ENCODE peak calls at places on chromosomes 7 and 10, in five cellular contexts. V is HCT116, D is H1, O is GM12878, G is HepG2. T is an unnamed sample.

GRCh38 chr7:77184990-77185389 is 14.6 kb downstream of the FGL2 start:
- DNase-seq in G (no peak), V (no peak), O (no peak), D (no peak), T (no peak)

GRCh38 chr7:148987751-148988512 is 40.4 kb downstream of the PDIA4 start:
- DNase-seq in O (no peak), D (no peak), G (no peak), V (no peak), T (peak)

GRCh38 chr7:94540428-94540827 is 30.8 kb downstream of the CASD1 start:
- DNase-seq in O (no peak), G (no peak), D (no peak), V (no peak), T (no peak)

GRCh38 chr7:8434290-8435002 is 1.0 kb downstream of the NXPH1 start:
- DNase-seq in O (no peak), V (no peak), D (no peak), G (no peak), T (no peak)

GRCh38 chr10:57628592-57629284 is 639.0 kb downstream of the IPMK start:
- DNase-seq in O (no peak), V (no peak), D (no peak), G (peak), T (no peak)

GRCh38 chr10:63157845-63158624 is 24.9 kb downstream of the NRBF2 start:
- DNase-seq in O (peak), G (peak), V (peak), D (no peak), T (peak)

GRCh38 chr10:44988957-44989620 is 10.5 kb upstream of the DEPP1 start:
- DNase-seq in G (no peak), V (no peak), O (no peak), D (no peak), T (no peak)

GRCh38 chr7:151882734-151883133 is 5.8 kb upstream of the PRKAG2 start:
- DNase-seq in D (no peak), V (no peak), G (no peak), O (no peak), T (no peak)

GRCh38 chr10:63657812-63658211 is 136.6 kb downstream of the REEP3 start:
- DNase-seq in D (no peak), G (no peak), O (no peak), V (no peak), T (no peak)

GRCh38 chr10:85580585-85580984 is 786.0 kb downstream of the GRID1 start:
- DNase-seq in G (no peak), O (no peak), D (no peak), V (no peak), T (no peak)

GRCh38 chr7:1124816-1125602 is 35.0 kb downstream of the ZFAND2A start:
- DNase-seq in O (no peak), D (no peak), G (no peak), V (no peak), T (no peak)

GRCh38 chr7:135966341-135967043 is 10.7 kb downstream of the MTPN start:
- DNase-seq in G (no peak), V (no peak), O (no peak), D (no peak), T (no peak)

GRCh38 chr10:5960070-5960972 is 17.0 kb downstream of the IL15RA start:
- DNase-seq in D (no peak), O (no peak), G (no peak), V (no peak), T (peak)

GRCh38 chr7:23065974-23066373 is 39.6 kb upstream of the KLHL7 start:
- DNase-seq in O (no peak), G (no peak), V (no peak), D (no peak), T (no peak)

GRCh38 chr7:1418505-1419309 is 40.6 kb downstream of the MICALL2 start:
- DNase-seq in D (peak), V (peak), O (no peak), G (peak), T (peak)

GRCh38 chr7:141697211-141697871 is 4.6 kb downstream of the DENND11 start:
- DNase-seq in O (no peak), G (no peak), D (no peak), V (no peak), T (no peak)

GRCh38 chr10:125028291-125028867 is 86.5 kb downstream of the ZRANB1 start:
- DNase-seq in V (no peak), O (no peak), G (no peak), D (no peak), T (no peak)

GRCh38 chr10:96053985-96054384 is 10.6 kb downstream of the CCNJ start:
- DNase-seq in V (no peak), O (no peak), G (no peak), D (no peak), T (no peak)

GRCh38 chr10:21290499-21291160 is 234.9 kb downstream of the SKIDA1 start:
- DNase-seq in G (no peak), O (no peak), D (no peak), V (no peak), T (no peak)

GRCh38 chr7:26461508-26461907 is 169.8 kb downstream of the SNX10 start:
- DNase-seq in O (no peak), V (no peak), G (no peak), D (no peak), T (no peak)

GRCh38 chr7:159148430-159149395 is 4.0 kb upstream of the VIPR2 start:
- DNase-seq in D (no peak), O (no peak), V (no peak), G (no peak), T (no peak)
- TF ChIP-seq RAD21 in D (no peak), O (no peak), V (no peak), G (no peak), T (no peak)

DNA sequence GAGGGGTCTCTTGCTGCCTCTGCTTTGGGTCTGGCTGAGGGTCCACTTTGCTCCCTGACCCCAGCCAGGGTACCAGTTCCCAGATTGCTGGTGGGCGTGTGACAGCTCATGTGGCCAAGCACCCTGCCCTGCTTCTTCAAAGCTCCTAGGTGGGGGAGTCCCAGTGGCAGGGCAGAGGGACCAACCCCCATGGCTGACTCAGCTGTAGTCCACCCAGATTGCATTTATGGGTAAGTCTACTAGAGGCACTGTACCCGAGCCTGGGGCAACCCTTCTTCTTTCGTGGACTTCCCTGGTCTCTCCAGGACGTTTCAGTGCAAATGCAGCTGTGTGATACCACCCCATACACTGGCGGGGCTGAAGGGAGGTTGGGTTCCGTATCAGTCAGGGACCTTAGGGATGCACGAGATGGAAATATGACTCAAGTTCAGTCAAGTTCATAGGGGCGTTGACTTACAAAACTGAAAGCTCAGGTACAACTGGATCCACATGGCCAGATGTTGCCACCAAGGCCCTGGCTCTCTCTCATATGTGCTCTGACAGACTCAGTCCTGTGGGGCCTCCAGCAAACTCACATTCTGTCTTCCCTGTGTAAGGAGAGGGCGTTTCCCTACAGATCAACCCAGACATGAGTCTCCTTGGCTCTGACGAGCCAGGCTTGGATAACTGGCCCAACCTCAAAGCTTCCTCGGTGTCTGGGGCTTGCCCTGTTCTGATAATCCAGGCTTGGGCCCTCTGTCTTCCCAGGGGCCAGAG is 13.6 kb downstream of the PTPRE start:
- DNase-seq in D (no peak), V (no peak), G (no peak), O (no peak), T (no peak)
- TF ChIP-seq SP1 in D (no peak), V (no peak), G (no peak), O (no peak), T (no peak)

DNA sequence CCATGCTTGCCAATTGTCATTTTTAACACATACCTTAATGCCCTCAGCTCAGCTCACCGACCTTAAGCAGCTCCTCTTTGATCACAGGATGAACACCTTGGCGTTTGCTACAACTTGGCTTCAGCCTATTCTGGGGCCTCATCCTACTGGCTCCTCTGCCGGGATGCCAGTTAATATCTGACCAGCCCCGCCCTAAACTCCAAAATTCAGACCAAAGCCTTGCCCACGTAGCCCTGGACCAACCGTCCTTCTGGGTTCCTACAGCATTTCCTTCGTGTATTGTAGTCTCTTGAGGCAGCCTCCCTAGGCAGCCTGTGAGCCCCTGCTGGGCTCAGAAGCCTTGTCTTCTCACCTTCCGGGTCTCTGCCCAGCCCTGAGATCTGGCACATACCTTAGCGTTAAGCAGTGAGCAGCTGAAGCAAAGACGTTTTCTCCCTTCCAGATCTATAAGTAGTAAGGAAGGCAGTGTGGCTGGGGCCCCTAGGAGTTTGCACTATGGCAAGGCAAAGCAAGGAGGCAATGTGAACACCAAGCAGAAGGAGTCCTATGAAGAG is 836 bp downstream of the ENO4 start:
- DNase-seq in G (no peak), D (no peak), V (no peak), O (no peak), T (no peak)
- H3K9ac ChIP-seq in G (no peak), D (no peak), V (peak), O (peak), T (no peak)

DNA sequence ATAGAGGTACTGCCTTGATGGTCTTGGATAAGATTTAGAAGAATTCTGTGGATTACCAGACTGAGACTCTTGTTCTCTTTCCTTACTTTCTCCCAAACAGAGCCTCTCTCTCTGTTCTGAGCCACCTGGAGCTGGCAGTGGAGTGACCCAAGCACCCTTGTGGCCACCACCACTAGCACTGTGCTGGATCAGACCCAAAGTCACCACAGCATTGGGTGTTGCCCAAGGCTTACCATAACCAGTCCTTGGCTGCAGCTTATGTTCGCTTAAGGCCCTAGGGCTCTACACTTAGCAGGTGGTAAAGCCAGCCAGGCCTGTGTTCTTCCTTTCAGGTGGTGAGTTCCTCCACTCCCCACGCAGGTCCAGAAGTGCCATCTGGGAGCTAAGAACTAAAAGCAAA is 79.8 kb downstream of the SEM1 start:
- DNase-seq in D (no peak), V (no peak), G (no peak), O (no peak), T (no peak)
- TF ChIP-seq RAD21 in D (no peak), V (no peak), G (no peak), O (no peak), T (no peak)

GRCh38 chr10:59047180-59047579 is 129.3 kb upstream of the PHYHIPL start:
- DNase-seq in G (no peak), V (no peak), O (no peak), D (no peak), T (no peak)

GRCh38 chr10:59047957-59048618 is 128.4 kb upstream of the PHYHIPL start:
- DNase-seq in V (no peak), O (peak), D (no peak), G (no peak), T (no peak)
- TF ChIP-seq SP1 in V (no peak), O (peak), D (no peak), G (no peak), T (no peak)

GRCh38 chr10:131216681-131217230 is 94.8 kb downstream of the TCERG1L start:
- DNase-seq in G (no peak), O (no peak), V (no peak), D (no peak), T (no peak)
- H3K9ac ChIP-seq in G (no peak), O (no peak), V (no peak), D (no peak), T (no peak)

GRCh38 chr7:90563286-90563685 is 32.8 kb upstream of the CDK14 start:
- DNase-seq in D (no peak), V (no peak), G (no peak), O (no peak), T (no peak)
- TF ChIP-seq RAD21 in D (no peak), V (no peak), G (no peak), O (no peak), T (no peak)

GRCh38 chr7:5143106-5143505 is 46.9 kb upstream of the WIPI2 start:
- DNase-seq in G (no peak), D (no peak), V (no peak), O (no peak), T (no peak)

GRCh38 chr7:5143935-5144903 is 45.8 kb upstream of the WIPI2 start:
- DNase-seq in G (no peak), D (no peak), O (peak), V (no peak), T (peak)

DNA sequence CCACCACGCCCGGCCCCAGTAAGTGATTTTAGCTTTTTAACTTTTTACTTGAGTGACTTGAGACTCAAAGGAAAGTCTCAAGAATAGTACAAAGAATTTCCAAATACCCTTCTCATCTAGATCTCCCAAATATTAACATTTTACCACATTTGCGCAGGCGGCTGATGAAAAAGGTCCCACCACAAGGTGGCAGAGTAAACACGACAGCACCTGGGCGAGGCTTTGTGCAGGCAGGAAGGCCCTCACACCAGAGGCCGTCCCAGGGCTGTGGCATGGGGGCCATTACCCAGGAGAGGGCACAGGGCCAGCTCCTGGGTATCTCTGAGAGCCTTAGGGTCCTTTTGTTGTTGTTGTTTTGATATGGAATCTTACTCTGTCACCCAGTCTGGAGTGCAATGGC is 50.0 kb upstream of the WIPI2 start:
- DNase-seq in G (peak), D (no peak), O (peak), V (peak), T (peak)
- TF ChIP-seq SP1 in G (no peak), D (no peak), O (no peak), V (no peak), T (no peak)

GRCh38 chr10:103789141-103789540 is 66.2 kb downstream of the SH3PXD2A start:
- DNase-seq in O (no peak), D (no peak), V (no peak), G (no peak), T (no peak)

GRCh38 chr10:103789771-103790201 is 65.6 kb downstream of the SH3PXD2A start:
- DNase-seq in G (no peak), V (no peak), O (no peak), D (no peak), T (no peak)

GRCh38 chr10:103786020-103786419 is 69.4 kb downstream of the SH3PXD2A start:
- DNase-seq in D (no peak), G (no peak), V (no peak), O (no peak), T (no peak)

GRCh38 chr10:103784723-103785418 is 70.5 kb downstream of the SH3PXD2A start:
- DNase-seq in O (no peak), V (no peak), G (no peak), D (no peak), T (no peak)

DNA sequence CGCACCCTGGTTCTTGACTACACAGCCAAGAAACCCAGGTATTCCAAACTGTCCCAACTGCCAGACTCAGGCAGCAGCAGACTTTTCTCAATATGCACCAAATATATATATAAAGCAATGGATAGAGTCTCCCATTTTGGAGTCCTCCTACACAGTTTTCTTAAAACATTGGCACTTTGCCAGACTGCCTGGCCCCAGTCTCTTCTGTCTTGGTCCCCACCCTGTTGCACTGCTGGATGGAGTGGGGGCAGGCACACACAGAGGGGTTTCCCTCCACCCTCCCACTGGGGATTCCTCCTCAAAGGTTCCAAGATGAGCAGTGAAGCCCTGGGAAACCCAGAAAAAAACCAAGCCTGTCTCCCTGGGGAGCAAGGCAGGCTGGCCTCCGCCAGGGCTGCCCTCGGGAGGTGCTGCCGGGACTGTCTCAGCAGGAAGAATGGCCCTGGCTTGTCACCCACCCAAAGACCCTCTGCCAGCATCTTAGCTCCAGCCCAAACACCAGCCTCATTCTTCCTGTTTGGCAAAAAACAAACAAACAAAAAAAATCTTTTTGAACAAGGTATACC is 68.0 kb downstream of the SH3PXD2A start:
- DNase-seq in V (no peak), G (no peak), O (no peak), D (no peak), T (no peak)
- H3K9ac ChIP-seq in V (no peak), G (no peak), O (no peak), D (no peak), T (no peak)

GRCh38 chr7:45215611-45216062 is 58.0 kb downstream of the RAMP3 start:
- DNase-seq in V (no peak), G (no peak), O (no peak), D (no peak), T (no peak)
- TF ChIP-seq RAD21 in V (no peak), G (no peak), O (no peak), D (no peak), T (no peak)

T was measured in K562.